ENCODE peak calls at places on chromosome 20, in seven cellular contexts. One of them, this sample, is unnamed.

GRCh38 chr20:25865715-25866656 is 169.3 kb upstream of the ZNF337 start:
- DNase-seq in mesenchymal stem cell: peak
- DNase-seq in T-helper 9 cell: peak
- DNase-seq in activated CD4-positive, alpha-beta T cell treated with anti-CD3 and anti-CD28 coated beads, Interleukin-2, amount 50 U/mL, for 24 hours: peak
- DNase-seq in astrocyte of the cerebellum: peak
- DNase-seq in BJ: no peak
- DNase-seq in activated T-cell treated with anti-CD3 and anti-CD28 coated beads for 48 hours: peak
- DNase-seq in this sample: peak

GRCh38 chr20:45019764-45020126 is 53.4 kb downstream of the STK4 start:
- DNase-seq in astrocyte of the cerebellum: no peak
- DNase-seq in activated CD4-positive, alpha-beta T cell treated with anti-CD3 and anti-CD28 coated beads, Interleukin-2, amount 50 U/mL, for 24 hours: no peak
- DNase-seq in activated T-cell treated with anti-CD3 and anti-CD28 coated beads for 48 hours: no peak
- DNase-seq in T-helper 9 cell: no peak
- DNase-seq in BJ: no peak
- DNase-seq in mesenchymal stem cell: no peak
- DNase-seq in this sample: no peak

GRCh38 chr20:47337413-47337812 is 19.1 kb downstream of the ZMYND8 start:
- DNase-seq in astrocyte of the cerebellum: no peak
- DNase-seq in mesenchymal stem cell: no peak
- DNase-seq in BJ: no peak
- DNase-seq in activated CD4-positive, alpha-beta T cell treated with anti-CD3 and anti-CD28 coated beads, Interleukin-2, amount 50 U/mL, for 24 hours: no peak
- DNase-seq in activated T-cell treated with anti-CD3 and anti-CD28 coated beads for 48 hours: no peak
- DNase-seq in T-helper 9 cell: no peak
- DNase-seq in this sample: no peak

GRCh38 chr20:8094845-8095244 is 37.2 kb upstream of the PLCB1 start:
- DNase-seq in T-helper 9 cell: no peak
- DNase-seq in astrocyte of the cerebellum: no peak
- DNase-seq in BJ: peak
- DNase-seq in activated T-cell treated with anti-CD3 and anti-CD28 coated beads for 48 hours: no peak
- DNase-seq in mesenchymal stem cell: no peak
- DNase-seq in activated CD4-positive, alpha-beta T cell treated with anti-CD3 and anti-CD28 coated beads, Interleukin-2, amount 50 U/mL, for 24 hours: no peak
- DNase-seq in this sample: no peak

GRCh38 chr20:20396794-20397193 is 28.9 kb downstream of the INSM1 start:
- DNase-seq in activated T-cell treated with anti-CD3 and anti-CD28 coated beads for 48 hours: no peak
- DNase-seq in astrocyte of the cerebellum: no peak
- DNase-seq in BJ: no peak
- DNase-seq in mesenchymal stem cell: no peak
- DNase-seq in T-helper 9 cell: no peak
- DNase-seq in activated CD4-positive, alpha-beta T cell treated with anti-CD3 and anti-CD28 coated beads, Interleukin-2, amount 50 U/mL, for 24 hours: no peak
- DNase-seq in this sample: no peak

GRCh38 chr20:4689224-4689623 is 32.5 kb upstream of the PRND start:
- DNase-seq in astrocyte of the cerebellum: no peak
- DNase-seq in BJ: no peak
- DNase-seq in mesenchymal stem cell: no peak
- DNase-seq in T-helper 9 cell: no peak
- DNase-seq in activated T-cell treated with anti-CD3 and anti-CD28 coated beads for 48 hours: no peak
- DNase-seq in activated CD4-positive, alpha-beta T cell treated with anti-CD3 and anti-CD28 coated beads, Interleukin-2, amount 50 U/mL, for 24 hours: no peak
- DNase-seq in this sample: no peak

GRCh38 chr20:11521831-11522230 is 395.9 kb upstream of the BTBD3 start:
- DNase-seq in activated T-cell treated with anti-CD3 and anti-CD28 coated beads for 48 hours: no peak
- DNase-seq in astrocyte of the cerebellum: no peak
- DNase-seq in BJ: no peak
- DNase-seq in mesenchymal stem cell: no peak
- DNase-seq in T-helper 9 cell: no peak
- DNase-seq in activated CD4-positive, alpha-beta T cell treated with anti-CD3 and anti-CD28 coated beads, Interleukin-2, amount 50 U/mL, for 24 hours: no peak
- DNase-seq in this sample: no peak

GRCh38 chr20:47606414-47607207 is 104.9 kb downstream of the NCOA3 start:
- DNase-seq in astrocyte of the cerebellum: no peak
- DNase-seq in T-helper 9 cell: no peak
- DNase-seq in BJ: no peak
- DNase-seq in mesenchymal stem cell: no peak
- DNase-seq in activated T-cell treated with anti-CD3 and anti-CD28 coated beads for 48 hours: no peak
- DNase-seq in activated CD4-positive, alpha-beta T cell treated with anti-CD3 and anti-CD28 coated beads, Interleukin-2, amount 50 U/mL, for 24 hours: no peak
- DNase-seq in this sample: no peak

GRCh38 chr20:52484438-52484837 is 292.9 kb upstream of the ZFP64 start:
- DNase-seq in mesenchymal stem cell: peak
- DNase-seq in activated T-cell treated with anti-CD3 and anti-CD28 coated beads for 48 hours: no peak
- DNase-seq in astrocyte of the cerebellum: no peak
- DNase-seq in BJ: peak
- DNase-seq in T-helper 9 cell: no peak
- DNase-seq in activated CD4-positive, alpha-beta T cell treated with anti-CD3 and anti-CD28 coated beads, Interleukin-2, amount 50 U/mL, for 24 hours: no peak
- DNase-seq in this sample: no peak

GRCh38 chr20:62914970-62915457 is 11.3 kb downstream of the DIDO1 start:
- DNase-seq in BJ: no peak
- DNase-seq in astrocyte of the cerebellum: no peak
- DNase-seq in activated T-cell treated with anti-CD3 and anti-CD28 coated beads for 48 hours: no peak
- DNase-seq in activated CD4-positive, alpha-beta T cell treated with anti-CD3 and anti-CD28 coated beads, Interleukin-2, amount 50 U/mL, for 24 hours: no peak
- DNase-seq in mesenchymal stem cell: peak
- DNase-seq in T-helper 9 cell: no peak
- DNase-seq in this sample: no peak

GRCh38 chr20:40986774-40987173 is 41.8 kb upstream of the TOP1 start:
- DNase-seq in activated CD4-positive, alpha-beta T cell treated with anti-CD3 and anti-CD28 coated beads, Interleukin-2, amount 50 U/mL, for 24 hours: no peak
- DNase-seq in activated T-cell treated with anti-CD3 and anti-CD28 coated beads for 48 hours: no peak
- DNase-seq in astrocyte of the cerebellum: no peak
- DNase-seq in T-helper 9 cell: no peak
- DNase-seq in BJ: no peak
- DNase-seq in mesenchymal stem cell: no peak
- DNase-seq in this sample: no peak

GRCh38 chr20:7497985-7498384 is 442.3 kb downstream of the HAO1 start:
- DNase-seq in mesenchymal stem cell: peak
- DNase-seq in BJ: no peak
- DNase-seq in activated T-cell treated with anti-CD3 and anti-CD28 coated beads for 48 hours: no peak
- DNase-seq in T-helper 9 cell: no peak
- DNase-seq in astrocyte of the cerebellum: peak
- DNase-seq in activated CD4-positive, alpha-beta T cell treated with anti-CD3 and anti-CD28 coated beads, Interleukin-2, amount 50 U/mL, for 24 hours: no peak
- DNase-seq in this sample: no peak

GRCh38 chr20:32743237-32744112 is at the start of gene COMMD7:
- DNase-seq in T-helper 9 cell: peak
- DNase-seq in astrocyte of the cerebellum: no peak
- DNase-seq in mesenchymal stem cell: peak
- DNase-seq in BJ: no peak
- DNase-seq in activated CD4-positive, alpha-beta T cell treated with anti-CD3 and anti-CD28 coated beads, Interleukin-2, amount 50 U/mL, for 24 hours: peak
- DNase-seq in activated T-cell treated with anti-CD3 and anti-CD28 coated beads for 48 hours: peak
- DNase-seq in this sample: peak

GRCh38 chr20:24382330-24382729 is 87.1 kb upstream of the SYNDIG1 start:
- DNase-seq in astrocyte of the cerebellum: no peak
- DNase-seq in T-helper 9 cell: no peak
- DNase-seq in BJ: no peak
- DNase-seq in activated CD4-positive, alpha-beta T cell treated with anti-CD3 and anti-CD28 coated beads, Interleukin-2, amount 50 U/mL, for 24 hours: no peak
- DNase-seq in mesenchymal stem cell: no peak
- DNase-seq in activated T-cell treated with anti-CD3 and anti-CD28 coated beads for 48 hours: no peak
- DNase-seq in this sample: no peak

GRCh38 chr20:57508381-57508780 is 16.6 kb downstream of the CTCFL start:
- DNase-seq in astrocyte of the cerebellum: no peak
- DNase-seq in activated CD4-positive, alpha-beta T cell treated with anti-CD3 and anti-CD28 coated beads, Interleukin-2, amount 50 U/mL, for 24 hours: no peak
- DNase-seq in BJ: no peak
- DNase-seq in mesenchymal stem cell: no peak
- DNase-seq in activated T-cell treated with anti-CD3 and anti-CD28 coated beads for 48 hours: no peak
- DNase-seq in T-helper 9 cell: no peak
- DNase-seq in this sample: no peak

GRCh38 chr20:15923030-15923776 is 650.0 kb downstream of the KIF16B start:
- DNase-seq in T-helper 9 cell: no peak
- DNase-seq in astrocyte of the cerebellum: no peak
- DNase-seq in mesenchymal stem cell: no peak
- DNase-seq in activated T-cell treated with anti-CD3 and anti-CD28 coated beads for 48 hours: no peak
- DNase-seq in BJ: no peak
- DNase-seq in activated CD4-positive, alpha-beta T cell treated with anti-CD3 and anti-CD28 coated beads, Interleukin-2, amount 50 U/mL, for 24 hours: no peak
- DNase-seq in this sample: no peak

GRCh38 chr20:3166913-3167342 is 6.4 kb downstream of the LZTS3 start:
- DNase-seq in BJ: no peak
- DNase-seq in mesenchymal stem cell: no peak
- DNase-seq in activated CD4-positive, alpha-beta T cell treated with anti-CD3 and anti-CD28 coated beads, Interleukin-2, amount 50 U/mL, for 24 hours: no peak
- DNase-seq in T-helper 9 cell: no peak
- DNase-seq in astrocyte of the cerebellum: no peak
- DNase-seq in activated T-cell treated with anti-CD3 and anti-CD28 coated beads for 48 hours: no peak
- DNase-seq in this sample: no peak

GRCh38 chr20:17403496-17403895 is 127.7 kb downstream of the BFSP1 start:
- DNase-seq in T-helper 9 cell: no peak
- DNase-seq in BJ: no peak
- DNase-seq in activated CD4-positive, alpha-beta T cell treated with anti-CD3 and anti-CD28 coated beads, Interleukin-2, amount 50 U/mL, for 24 hours: no peak
- DNase-seq in activated T-cell treated with anti-CD3 and anti-CD28 coated beads for 48 hours: no peak
- DNase-seq in astrocyte of the cerebellum: no peak
- DNase-seq in mesenchymal stem cell: no peak
- DNase-seq in this sample: no peak

GRCh38 chr20:40192083-40192482 is 497.0 kb downstream of the MAFB start:
- DNase-seq in mesenchymal stem cell: no peak
- DNase-seq in activated T-cell treated with anti-CD3 and anti-CD28 coated beads for 48 hours: no peak
- DNase-seq in T-helper 9 cell: no peak
- DNase-seq in activated CD4-positive, alpha-beta T cell treated with anti-CD3 and anti-CD28 coated beads, Interleukin-2, amount 50 U/mL, for 24 hours: no peak
- DNase-seq in BJ: no peak
- DNase-seq in astrocyte of the cerebellum: no peak
- DNase-seq in this sample: no peak

GRCh38 chr20:63407928-63408683 is 47.0 kb upstream of the CHRNA4 start:
- DNase-seq in activated T-cell treated with anti-CD3 and anti-CD28 coated beads for 48 hours: no peak
- DNase-seq in BJ: no peak
- DNase-seq in astrocyte of the cerebellum: no peak
- DNase-seq in mesenchymal stem cell: no peak
- DNase-seq in activated CD4-positive, alpha-beta T cell treated with anti-CD3 and anti-CD28 coated beads, Interleukin-2, amount 50 U/mL, for 24 hours: no peak
- DNase-seq in T-helper 9 cell: no peak
- DNase-seq in this sample: no peak

GRCh38 chr20:57223648-57224489 is 42.6 kb downstream of the BMP7 start:
- DNase-seq in astrocyte of the cerebellum: no peak
- DNase-seq in activated T-cell treated with anti-CD3 and anti-CD28 coated beads for 48 hours: no peak
- DNase-seq in activated CD4-positive, alpha-beta T cell treated with anti-CD3 and anti-CD28 coated beads, Interleukin-2, amount 50 U/mL, for 24 hours: no peak
- DNase-seq in BJ: no peak
- DNase-seq in mesenchymal stem cell: no peak
- DNase-seq in T-helper 9 cell: no peak
- DNase-seq in this sample: no peak

GRCh38 chr20:571754-572331 is 28.3 kb upstream of the CSNK2A1 start:
- DNase-seq in mesenchymal stem cell: no peak
- DNase-seq in activated CD4-positive, alpha-beta T cell treated with anti-CD3 and anti-CD28 coated beads, Interleukin-2, amount 50 U/mL, for 24 hours: no peak
- DNase-seq in BJ: no peak
- DNase-seq in T-helper 9 cell: no peak
- DNase-seq in activated T-cell treated with anti-CD3 and anti-CD28 coated beads for 48 hours: no peak
- DNase-seq in astrocyte of the cerebellum: no peak
- DNase-seq in this sample: peak

GRCh38 chr20:25281541-25281991 is 33.7 kb downstream of the PYGB start:
- DNase-seq in activated T-cell treated with anti-CD3 and anti-CD28 coated beads for 48 hours: no peak
- DNase-seq in astrocyte of the cerebellum: no peak
- DNase-seq in activated CD4-positive, alpha-beta T cell treated with anti-CD3 and anti-CD28 coated beads, Interleukin-2, amount 50 U/mL, for 24 hours: no peak
- DNase-seq in T-helper 9 cell: no peak
- DNase-seq in BJ: no peak
- DNase-seq in mesenchymal stem cell: no peak
- DNase-seq in this sample: peak

GRCh38 chr20:22523499-22524392 is 60.6 kb downstream of the FOXA2 start:
- DNase-seq in activated CD4-positive, alpha-beta T cell treated with anti-CD3 and anti-CD28 coated beads, Interleukin-2, amount 50 U/mL, for 24 hours: no peak
- DNase-seq in BJ: no peak
- DNase-seq in activated T-cell treated with anti-CD3 and anti-CD28 coated beads for 48 hours: no peak
- DNase-seq in astrocyte of the cerebellum: no peak
- DNase-seq in T-helper 9 cell: no peak
- DNase-seq in mesenchymal stem cell: no peak
- DNase-seq in this sample: no peak

GRCh38 chr20:53867741-53868351 is 202.5 kb downstream of the BCAS1 start:
- DNase-seq in BJ: no peak
- DNase-seq in astrocyte of the cerebellum: no peak
- DNase-seq in mesenchymal stem cell: no peak
- DNase-seq in T-helper 9 cell: no peak
- DNase-seq in activated T-cell treated with anti-CD3 and anti-CD28 coated beads for 48 hours: no peak
- DNase-seq in activated CD4-positive, alpha-beta T cell treated with anti-CD3 and anti-CD28 coated beads, Interleukin-2, amount 50 U/mL, for 24 hours: no peak
- DNase-seq in this sample: no peak

GRCh38 chr20:43863821-43864544 is 50.7 kb upstream of the TOX2 start:
- DNase-seq in BJ: no peak
- DNase-seq in activated CD4-positive, alpha-beta T cell treated with anti-CD3 and anti-CD28 coated beads, Interleukin-2, amount 50 U/mL, for 24 hours: no peak
- DNase-seq in activated T-cell treated with anti-CD3 and anti-CD28 coated beads for 48 hours: no peak
- DNase-seq in astrocyte of the cerebellum: no peak
- DNase-seq in T-helper 9 cell: no peak
- DNase-seq in mesenchymal stem cell: peak
- DNase-seq in this sample: no peak

GRCh38 chr20:49452011-49452482 is 30.4 kb downstream of the KCNB1 start:
- DNase-seq in activated CD4-positive, alpha-beta T cell treated with anti-CD3 and anti-CD28 coated beads, Interleukin-2, amount 50 U/mL, for 24 hours: no peak
- DNase-seq in mesenchymal stem cell: no peak
- DNase-seq in T-helper 9 cell: no peak
- DNase-seq in activated T-cell treated with anti-CD3 and anti-CD28 coated beads for 48 hours: no peak
- DNase-seq in astrocyte of the cerebellum: no peak
- DNase-seq in BJ: no peak
- DNase-seq in this sample: no peak

GRCh38 chr20:38973546-38974120 is 11.5 kb downstream of the DHX35 start:
- DNase-seq in activated CD4-positive, alpha-beta T cell treated with anti-CD3 and anti-CD28 coated beads, Interleukin-2, amount 50 U/mL, for 24 hours: no peak
- DNase-seq in T-helper 9 cell: no peak
- DNase-seq in mesenchymal stem cell: peak
- DNase-seq in astrocyte of the cerebellum: peak
- DNase-seq in BJ: no peak
- DNase-seq in activated T-cell treated with anti-CD3 and anti-CD28 coated beads for 48 hours: no peak
- DNase-seq in this sample: peak

This sample was measured in ovary.